ENCODE peak calls at places on chromosomes 7 and 10, in seven cellular contexts. P, G, A, I, V, K and E are unnamed samples.

GRCh38 chr10:28946479-28946878 is 269.2 kb downstream of the BAMBI start:
- DNase-seq in P (no peak), G (no peak), A (no peak), I (no peak), V (no peak), K (no peak), E (no peak)

GRCh38 chr7:91759205-91759863 is 121.2 kb downstream of the MTERF1 start:
- DNase-seq in P (no peak), G (peak), A (no peak), I (no peak), V (no peak), K (peak), E (no peak)

GRCh38 chr7:134355004-134355525 is 38.3 kb upstream of the SLC35B4 start:
- DNase-seq in P (no peak), G (no peak), A (no peak), I (no peak), V (no peak), K (peak), E (no peak)

GRCh38 chr10:133445268-133445732 is 8.4 kb upstream of the SCART1 start:
- DNase-seq in P (no peak), G (no peak), A (no peak), I (no peak), V (peak), K (no peak), E (no peak)

GRCh38 chr10:112243713-112244112 is 39.5 kb upstream of the TECTB start:
- DNase-seq in P (no peak), G (no peak), A (no peak), I (no peak), V (no peak), K (no peak), E (no peak)

GRCh38 chr7:124930655-124931597 is 1.3 kb upstream of the POT1 start:
- DNase-seq in P (no peak), G (no peak), A (no peak), I (no peak), V (no peak), K (peak), E (no peak)

GRCh38 chr7:77757589-77757988 is 40.6 kb downstream of the TMEM60 start:
- DNase-seq in P (peak), G (no peak), A (no peak), I (no peak), V (no peak), K (no peak), E (no peak)

GRCh38 chr7:143263266-143264195 is at the start of gene GSTK1:
- DNase-seq in P (peak), G (peak), A (peak), I (peak), V (peak), K (peak), E (peak)

GRCh38 chr10:77635402-77636227 is 2.0 kb downstream of the KCNMA1 start:
- DNase-seq in P (no peak), G (no peak), A (no peak), I (no peak), V (no peak), K (no peak), E (peak)

GRCh38 chr10:29387269-29387668 is 98.4 kb downstream of the LYZL1 start:
- DNase-seq in P (no peak), G (no peak), A (no peak), I (no peak), V (no peak), K (no peak), E (no peak)

DNA sequence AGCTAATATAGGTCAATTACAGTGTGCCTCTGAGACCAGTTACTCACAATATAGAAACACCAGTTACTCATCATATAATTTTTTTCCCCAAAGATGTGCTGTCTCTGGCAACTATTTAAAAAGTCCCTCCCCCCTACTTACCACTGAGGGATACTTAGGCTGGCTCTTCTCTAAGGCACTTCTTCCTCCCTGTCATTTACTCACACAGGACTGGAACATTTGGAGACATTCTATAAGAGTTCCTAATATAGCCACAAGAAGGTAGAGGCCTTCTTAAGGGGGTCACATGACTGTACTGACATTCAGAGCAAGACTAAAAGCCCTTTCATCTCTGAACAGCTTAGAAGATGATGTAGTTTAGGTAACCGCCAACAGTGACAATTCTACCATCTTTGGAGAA is 44.4 kb upstream of the SLIT1 start:
- DNase-seq in P (no peak), G (no peak), A (no peak), I (no peak), V (no peak), K (no peak), E (no peak)
- TF ChIP-seq JUND in P (no peak), G (no peak), A (no peak), I (no peak), V (no peak), K (no peak), E (no peak)

GRCh38 chr10:19256331-19256730 is 207.7 kb downstream of the MALRD1 start:
- DNase-seq in P (no peak), G (no peak), A (no peak), I (no peak), V (no peak), K (no peak), E (no peak)
- TF ChIP-seq JUND in P (no peak), G (no peak), A (no peak), I (no peak), V (no peak), K (no peak), E (no peak)

GRCh38 chr10:19588608-19589007 is 227.6 kb upstream of the PLXDC2 start:
- DNase-seq in P (no peak), G (no peak), A (no peak), I (no peak), V (no peak), K (no peak), E (no peak)

DNA sequence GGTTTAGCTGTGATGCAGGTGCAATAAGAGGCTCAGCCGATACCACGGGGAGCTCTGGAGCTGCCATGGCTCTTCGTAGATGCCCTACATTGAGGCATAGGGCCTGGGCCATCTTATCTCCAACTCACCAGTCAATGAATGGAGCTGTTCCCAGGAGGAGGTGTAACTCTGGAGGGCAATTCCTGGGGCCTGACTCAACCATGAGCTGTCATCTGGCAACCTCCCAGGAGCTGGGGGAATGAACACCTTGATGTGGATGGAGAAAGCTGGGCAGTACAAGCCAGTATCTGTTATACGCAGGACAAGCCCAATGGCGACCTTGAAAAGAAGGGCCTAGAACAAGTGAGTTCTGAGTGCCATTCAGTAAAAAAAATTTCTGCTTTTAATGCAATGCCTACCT is 224.0 kb upstream of the PLXDC2 start:
- DNase-seq in P (no peak), G (peak), A (no peak), I (no peak), V (no peak), K (no peak), E (no peak)
- TF ChIP-seq JUND in P (no peak), G (no peak), A (no peak), I (no peak), V (no peak), K (no peak), E (no peak)

DNA sequence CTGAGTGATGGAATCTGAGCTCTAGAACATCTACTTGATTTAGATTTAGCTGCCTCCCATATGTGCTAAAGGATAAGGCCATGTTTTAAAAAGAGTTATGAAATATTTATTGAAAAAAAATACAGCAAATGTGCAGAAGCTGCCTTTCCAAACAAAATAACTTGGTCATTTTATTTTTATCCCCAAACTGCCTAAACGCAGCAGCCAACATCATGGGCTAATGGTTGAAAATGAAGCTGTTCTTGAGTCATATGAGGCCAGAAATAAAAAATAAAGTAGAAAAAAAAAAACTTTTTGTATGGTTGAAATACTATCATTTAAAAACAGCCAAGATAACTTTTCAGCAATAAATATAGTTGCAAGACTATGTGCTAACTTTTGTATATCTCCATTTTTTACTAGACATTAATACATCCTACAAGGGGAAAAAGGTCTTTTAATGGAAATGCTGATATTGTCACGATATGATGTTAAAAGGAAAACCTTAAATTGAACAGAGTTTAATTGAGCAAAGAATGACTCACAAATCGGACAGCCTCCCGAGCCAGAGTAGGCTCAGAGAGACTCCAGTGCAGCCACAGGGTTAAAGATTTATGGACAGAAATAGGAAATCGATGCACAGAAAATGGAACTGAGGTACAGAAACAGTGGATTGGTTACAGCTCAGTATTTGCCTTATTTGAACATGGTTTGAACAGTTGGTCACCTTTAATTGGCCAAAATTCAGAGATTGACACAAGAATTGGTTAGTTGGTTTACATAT is 305.8 kb downstream of the MDFIC start:
- DNase-seq in P (no peak), G (no peak), A (no peak), I (no peak), V (no peak), K (no peak), E (no peak)
- TF ChIP-seq JUND in P (no peak), G (no peak), A (no peak), I (no peak), V (no peak), K (no peak), E (no peak)

DNA sequence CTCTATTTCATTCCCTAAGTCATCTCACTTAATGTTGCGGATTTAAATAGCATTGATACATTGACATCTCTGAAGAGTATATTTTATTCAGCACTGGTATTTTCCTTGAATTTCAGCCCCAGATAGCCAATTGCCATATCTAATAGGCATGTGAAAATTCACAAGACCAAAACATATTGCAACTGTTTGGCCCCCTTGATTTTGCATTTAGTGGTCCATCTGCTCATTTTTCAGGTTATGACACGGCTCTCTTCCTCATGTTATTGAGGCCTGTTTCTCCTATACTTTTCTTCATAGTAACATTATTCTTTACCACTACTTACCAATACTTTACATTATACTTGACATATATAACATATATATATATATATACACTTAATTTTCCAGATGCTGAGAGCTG is 43.7 kb downstream of the MKLN1 start:
- DNase-seq in P (no peak), G (no peak), A (no peak), I (no peak), V (no peak), K (no peak), E (no peak)
- TF ChIP-seq JUND in P (no peak), G (no peak), A (no peak), I (no peak), V (no peak), K (no peak), E (no peak)

GRCh38 chr10:120423350-120424197 is 33.5 kb upstream of the PLPP4 start:
- DNase-seq in P (no peak), G (peak), A (peak), I (peak), V (peak), K (peak), E (peak)
- TF ChIP-seq JUND in P (no peak), G (no peak), A (no peak), I (no peak), V (peak), K (no peak), E (no peak)